ENCODE peak calls at places on chromosomes 2 and 18, in six cellular contexts. O is WERI-Rb-1; N is spleen; B is CD8-positive, alpha-beta T cell; I is tibial artery; D is CD8-positive, alpha-beta memory T cell. G is an unnamed sample. For H3K9me3 and H3K27me3, the result is how much of the 10 kb centered on the place peaks cover.

GRCh38 chr2:125167820-125168219 is 1142.7 kb downstream of the CNTNAP5 start:
- DNase-seq in O (no peak), N (no peak), B (no peak), I (no peak), D (no peak), G (no peak)

GRCh38 chr2:64601785-64602391 is 51.8 kb downstream of the SERTAD2 start:
- DNase-seq in O (no peak), N (no peak), B (no peak), I (no peak), D (no peak), G (no peak)

GRCh38 chr18:70069381-70069780 is 121.7 kb upstream of the CD226 start:
- DNase-seq in O (no peak), N (no peak), B (no peak), I (no peak), D (no peak), G (no peak)

GRCh38 chr2:28577796-28578680 is 82.2 kb downstream of the PLB1 start:
- DNase-seq in O (no peak), N (no peak), B (no peak), I (no peak), D (no peak), G (no peak)

GRCh38 chr18:22173928-22174301 is 4.5 kb downstream of the GATA6 start:
- DNase-seq in O (no peak), N (no peak), B (no peak), I (no peak), D (no peak), G (no peak)

GRCh38 chr2:119734051-119734450 is 25.7 kb upstream of the PTPN4 start:
- DNase-seq in O (peak), N (no peak), B (no peak), I (no peak), D (no peak), G (no peak)

GRCh38 chr2:28499298-28499697 is 3.4 kb downstream of the PLB1 start:
- DNase-seq in O (no peak), N (no peak), B (no peak), I (no peak), D (no peak), G (no peak)

GRCh38 chr2:226447896-226448295 is 351.7 kb downstream of the IRS1 start:
- DNase-seq in O (no peak), N (no peak), B (no peak), I (no peak), D (no peak), G (no peak)

GRCh38 chr2:197215988-197216979 is 94.3 kb downstream of the ANKRD44 start:
- DNase-seq in O (no peak), N (no peak), B (no peak), I (no peak), D (no peak), G (no peak)

GRCh38 chr2:20282916-20283592 is 58.1 kb upstream of the SDC1 start:
- DNase-seq in O (no peak), N (no peak), B (no peak), I (no peak), D (no peak), G (peak)

GRCh38 chr2:84914334-84914733 is 8.9 kb downstream of the TMSB10 start:
- DNase-seq in O (no peak), N (no peak), B (no peak), I (no peak), D (no peak), G (no peak)

GRCh38 chr2:9191044-9191481 is 15.5 kb upstream of the ASAP2 start:
- DNase-seq in O (no peak), N (peak), B (no peak), I (peak), D (no peak), G (peak)

GRCh38 chr2:158457092-158457825 is 507 bp downstream of the PKP4 start:
- DNase-seq in O (peak), N (peak), B (peak), I (peak), D (peak), G (peak)

GRCh38 chr2:107721581-107721980 is 105.1 kb upstream of the RGPD4 start:
- DNase-seq in O (no peak), N (no peak), B (no peak), I (no peak), D (no peak), G (no peak)

GRCh38 chr2:213068681-213069359 is 82.6 kb downstream of the IKZF2 start:
- DNase-seq in O (no peak), N (no peak), B (no peak), I (no peak), D (no peak), G (no peak)

GRCh38 chr2:230905448-230906430 is 19.3 kb downstream of the GPR55 start:
- DNase-seq in O (no peak), N (peak), B (peak), I (peak), D (peak), G (peak)

GRCh38 chr2:173957517-173957916 is 7.7 kb downstream of the SP3 start:
- DNase-seq in O (no peak), N (no peak), B (no peak), I (no peak), D (no peak), G (no peak)
- H3K9me3 ChIP-seq in O (under half), N (under half), B (under half), I (under half), D (under half), G (under half)

DNA sequence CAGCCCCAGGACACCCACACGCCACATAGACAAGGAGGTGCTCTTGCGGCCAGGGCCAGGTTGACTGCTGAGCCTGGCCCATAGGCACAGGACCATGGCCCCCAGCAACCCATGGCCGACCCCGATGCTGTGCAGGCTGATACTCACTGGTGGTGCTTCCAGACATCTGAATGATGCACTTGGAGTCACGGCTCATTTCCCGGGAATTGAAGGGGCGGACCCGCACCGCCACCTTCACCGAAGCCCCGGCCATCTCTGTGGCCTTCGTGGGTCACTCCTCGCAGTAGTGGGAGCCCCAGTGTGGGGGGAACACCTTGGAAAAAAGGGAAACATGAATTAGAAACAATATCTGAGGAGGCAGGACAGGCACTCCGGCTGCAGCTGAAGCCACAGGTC is 22.5 kb downstream of the KIF1A start:
- DNase-seq in O (no peak), N (peak), B (no peak), I (no peak), D (no peak), G (peak)
- H3K27me3 ChIP-seq in O (under half), N (under half), B (under half), I (under half), D (under half), G (under half)

GRCh38 chr2:223048519-223048918 is 3.5 kb upstream of the KCNE4 start:
- DNase-seq in O (no peak), N (no peak), B (no peak), I (no peak), D (no peak), G (no peak)
- H3K9me3 ChIP-seq in O (under half), N (under half), B (under half), I (under half), D (under half), G (under half)

GRCh38 chr2:45654250-45654649 is 2.8 kb downstream of the PRKCE start:
- DNase-seq in O (no peak), N (no peak), B (no peak), I (no peak), D (no peak), G (no peak)

GRCh38 chr2:45653584-45653983 is 2.1 kb downstream of the PRKCE start:
- DNase-seq in O (no peak), N (no peak), B (no peak), I (no peak), D (no peak), G (no peak)

GRCh38 chr2:45652090-45653050 is 895 bp downstream of the PRKCE start:
- DNase-seq in O (no peak), N (peak), B (peak), I (peak), D (peak), G (peak)

GRCh38 chr2:45651415-45652089 is at the start of gene PRKCE:
- DNase-seq in O (peak), N (peak), B (peak), I (peak), D (peak), G (peak)

DNA sequence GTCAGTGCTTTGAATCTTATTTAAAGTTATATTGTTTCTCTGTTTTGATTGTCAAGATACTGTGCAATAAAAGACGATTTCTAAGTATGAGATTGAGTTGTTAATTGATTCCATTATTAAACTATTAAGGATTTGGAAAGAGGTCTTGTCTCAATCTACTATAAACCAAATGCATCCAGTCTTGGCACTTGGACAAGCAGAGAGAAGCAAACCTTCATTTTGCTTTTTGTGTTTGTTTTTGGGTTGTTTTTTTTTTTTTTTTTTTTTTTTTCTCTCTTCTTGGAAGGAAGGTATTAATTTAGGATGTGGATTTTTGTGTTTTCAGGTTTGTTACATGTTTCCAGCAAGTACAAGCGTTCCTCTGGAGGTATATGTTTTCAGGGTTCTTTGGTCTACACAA is 1.6 kb downstream of the PRKCE start:
- DNase-seq in O (no peak), N (no peak), B (no peak), I (no peak), D (no peak), G (no peak)
- H3K27me3 ChIP-seq in O (under half), N (under half), B (under half), I (under half), D (under half), G (under half)

DNA sequence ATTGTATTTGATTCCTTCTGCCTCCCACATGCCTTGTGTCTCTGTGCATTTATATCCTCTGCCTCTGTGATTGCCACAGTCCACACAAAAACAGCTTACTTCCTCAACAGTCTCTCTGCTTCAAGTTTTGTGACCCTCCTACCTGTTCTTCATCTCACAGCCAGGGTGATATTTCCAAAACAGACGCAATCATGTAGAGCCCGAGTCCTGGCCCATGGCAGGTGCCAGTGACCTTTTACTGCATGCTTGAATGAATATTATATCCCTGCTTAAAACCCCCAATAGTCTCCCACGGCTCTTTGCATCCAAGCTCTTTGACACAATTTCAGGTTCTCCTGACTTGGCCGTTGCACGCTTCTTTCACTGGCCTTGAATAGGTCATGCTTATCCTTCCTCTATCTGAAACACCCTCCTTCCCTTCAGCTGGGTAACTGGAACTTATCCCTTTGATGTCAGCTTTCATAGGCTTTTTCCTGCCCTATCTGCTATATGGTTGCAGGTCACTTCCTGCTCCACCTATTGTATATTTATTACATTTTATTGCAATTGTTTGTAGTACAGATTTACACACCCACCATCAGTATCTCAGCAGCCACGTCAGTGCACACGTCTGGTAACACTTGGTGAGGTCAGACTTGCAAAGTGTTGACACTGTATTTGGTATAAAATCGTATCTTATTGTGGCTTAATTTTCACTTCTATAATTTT is 29.7 kb upstream of the IL1B start:
- DNase-seq in O (no peak), N (no peak), B (no peak), I (no peak), D (no peak), G (no peak)
- H3K9me3 ChIP-seq in O (under half), N (under half), B (under half), I (under half), D (under half), G (under half)

GRCh38 chr2:86429335-86429734 is 11.8 kb upstream of the KDM3A start:
- DNase-seq in O (no peak), N (no peak), B (no peak), I (no peak), D (no peak), G (no peak)

GRCh38 chr2:86420913-86421312 is 20.3 kb upstream of the KDM3A start:
- DNase-seq in O (no peak), N (no peak), B (no peak), I (no peak), D (no peak), G (no peak)

GRCh38 chr2:86430368-86430767 is 10.8 kb upstream of the KDM3A start:
- DNase-seq in O (no peak), N (no peak), B (no peak), I (no peak), D (no peak), G (no peak)

GRCh38 chr2:86426271-86426670 is 14.9 kb upstream of the KDM3A start:
- DNase-seq in O (no peak), N (no peak), B (no peak), I (no peak), D (no peak), G (no peak)
- H3K27me3 ChIP-seq in O (under half), N (under half), B (under half), I (under half), D (under half), G (under half)

GRCh38 chr2:229578052-229578846 is 136.1 kb downstream of the DNER start:
- DNase-seq in O (no peak), N (no peak), B (no peak), I (no peak), D (no peak), G (no peak)
- H3K9me3 ChIP-seq in O (under half), N (under half), B (under half), I (under half), D (under half), G (under half)

GRCh38 chr2:235303499-235304291 is 190.1 kb upstream of the AGAP1 start:
- DNase-seq in O (no peak), N (no peak), B (no peak), I (no peak), D (no peak), G (no peak)
- H3K27me3 ChIP-seq in O (under half), N (under half), B (under half), I (under half), D (under half), G (under half)

GRCh38 chr2:196131384-196131861 is 40.0 kb downstream of the STK17B start:
- DNase-seq in O (peak), N (no peak), B (peak), I (no peak), D (peak), G (no peak)

GRCh38 chr2:196128749-196129148 is 42.6 kb downstream of the STK17B start:
- DNase-seq in O (no peak), N (no peak), B (no peak), I (no peak), D (no peak), G (no peak)

GRCh38 chr2:196130039-196130825 is 41.1 kb downstream of the STK17B start:
- DNase-seq in O (peak), N (no peak), B (no peak), I (no peak), D (no peak), G (no peak)

GRCh38 chr2:196136151-196136550 is 35.2 kb downstream of the STK17B start:
- DNase-seq in O (no peak), N (no peak), B (no peak), I (no peak), D (no peak), G (no peak)

GRCh38 chr2:196131949-196132925 is 39.1 kb downstream of the STK17B start:
- DNase-seq in O (no peak), N (no peak), B (peak), I (no peak), D (peak), G (no peak)
- H3K9me3 ChIP-seq in O (under half), N (half or more), B (under half), I (under half), D (under half), G (under half)

GRCh38 chr2:104867351-104868080 is 13.6 kb downstream of the POU3F3 start:
- DNase-seq in O (no peak), N (peak), B (no peak), I (no peak), D (no peak), G (no peak)

GRCh38 chr2:104864751-104865470 is 11.0 kb downstream of the POU3F3 start:
- DNase-seq in O (no peak), N (no peak), B (no peak), I (no peak), D (no peak), G (no peak)

GRCh38 chr2:104866122-104866864 is 12.4 kb downstream of the POU3F3 start:
- DNase-seq in O (no peak), N (no peak), B (no peak), I (no peak), D (no peak), G (no peak)

GRCh38 chr2:104868081-104868806 is 14.3 kb downstream of the POU3F3 start:
- DNase-seq in O (no peak), N (no peak), B (no peak), I (no peak), D (no peak), G (no peak)

GRCh38 chr2:104866883-104867350 is 13.0 kb downstream of the POU3F3 start:
- DNase-seq in O (no peak), N (no peak), B (no peak), I (no peak), D (no peak), G (no peak)
- H3K27me3 ChIP-seq in O (half or more), N (half or more), B (under half), I (under half), D (under half), G (under half)

G was measured in ovary.